ENCODE peak calls at places on chromosomes 7 and 10, in eight cellular contexts. R, G, D, I, J, M, Y and S are unnamed samples. For H3K27me3, the result is how much of the 10 kb centered on the place peaks cover.

GRCh38 chr7:157373493-157373892 is 36.7 kb downstream of the DNAJB6 start:
- DNase-seq in D (no peak), Y (no peak), I (no peak), G (no peak), R (no peak), M (no peak), J (no peak), S (no peak)

GRCh38 chr10:62199584-62199983 is 69.1 kb downstream of the RTKN2 start:
- DNase-seq in I (no peak), J (no peak), D (no peak), M (no peak), R (no peak), Y (no peak), G (no peak), S (no peak)

GRCh38 chr10:122062831-122063674 is 74.1 kb downstream of the TACC2 start:
- DNase-seq in D (peak), J (no peak), Y (peak), I (peak), G (peak), R (peak), M (peak), S (peak)

GRCh38 chr7:121083138-121083789 is 94.8 kb downstream of the CPED1 start:
- DNase-seq in M (peak), I (no peak), J (no peak), Y (no peak), G (no peak), R (no peak), D (peak), S (no peak)

GRCh38 chr7:64934478-64934877 is 31.4 kb downstream of the ZNF273 start:
- DNase-seq in Y (no peak), G (no peak), M (no peak), D (no peak), I (no peak), R (no peak), J (no peak), S (no peak)

GRCh38 chr7:69436944-69437343 is 161.3 kb upstream of the AUTS2 start:
- DNase-seq in Y (no peak), G (no peak), M (no peak), I (peak), R (no peak), J (no peak), D (no peak), S (no peak)

GRCh38 chr10:5317547-5318107 is 47.1 kb upstream of the UCN3 start:
- DNase-seq in Y (no peak), I (no peak), J (peak), R (no peak), D (peak), M (no peak), G (no peak), S (no peak)

GRCh38 chr10:130814610-130815009 is 496.9 kb downstream of the TCERG1L start:
- DNase-seq in G (no peak), I (no peak), J (no peak), M (no peak), D (no peak), R (no peak), Y (no peak), S (no peak)

GRCh38 chr7:84060760-84061261 is 133.8 kb downstream of the SEMA3A start:
- DNase-seq in M (no peak), J (no peak), Y (no peak), D (peak), G (no peak), R (no peak), I (no peak), S (no peak)

GRCh38 chr7:138958026-138958956 is 22.9 kb downstream of the KIAA1549 start:
- DNase-seq in J (no peak), Y (no peak), G (peak), I (no peak), D (peak), M (no peak), R (no peak), S (no peak)

GRCh38 chr7:30928254-30928872 is 16.7 kb downstream of the AQP1 start:
- DNase-seq in J (no peak), I (peak), G (no peak), R (no peak), M (no peak), Y (peak), D (no peak), S (no peak)

GRCh38 chr7:100486753-100487446 is 3.2 kb downstream of the NYAP1 start:
- DNase-seq in D (peak), R (no peak), M (no peak), G (no peak), I (no peak), Y (peak), J (no peak), S (no peak)

GRCh38 chr7:151416921-151417320 is 7.1 kb upstream of the WDR86 start:
- DNase-seq in J (no peak), M (no peak), I (no peak), G (no peak), D (no peak), Y (no peak), R (no peak), S (no peak)

GRCh38 chr7:33262476-33262875 is 133.1 kb downstream of the BBS9 start:
- DNase-seq in R (no peak), D (peak), G (no peak), Y (no peak), M (no peak), J (no peak), I (no peak), S (no peak)

GRCh38 chr7:115338016-115338415 is 416.1 kb downstream of the MDFIC start:
- DNase-seq in I (no peak), Y (no peak), M (no peak), R (no peak), J (no peak), G (no peak), D (no peak), S (no peak)

GRCh38 chr7:45582868-45583277 is 8.7 kb downstream of the ADCY1 start:
- DNase-seq in J (no peak), D (no peak), Y (no peak), M (no peak), I (no peak), R (no peak), G (no peak), S (no peak)

GRCh38 chr10:130336612-130337304 is 200.6 kb downstream of the GLRX3 start:
- DNase-seq in Y (peak), D (no peak), M (no peak), J (no peak), R (no peak), G (peak), I (no peak), S (no peak)

GRCh38 chr7:120991133-120991532 is 2.6 kb downstream of the CPED1 start:
- DNase-seq in D (no peak), G (no peak), R (no peak), M (no peak), J (no peak), Y (no peak), I (no peak), S (no peak)

GRCh38 chr7:4162845-4163564 is 519.1 kb upstream of the FOXK1 start:
- DNase-seq in I (no peak), Y (no peak), G (peak), D (no peak), R (peak), M (no peak), J (no peak), S (no peak)

GRCh38 chr7:4157651-4158050 is 524.4 kb upstream of the FOXK1 start:
- DNase-seq in I (no peak), M (no peak), J (no peak), Y (no peak), R (no peak), D (no peak), G (no peak), S (no peak)

GRCh38 chr7:4158406-4158805 is 523.7 kb upstream of the FOXK1 start:
- DNase-seq in Y (no peak), M (no peak), G (no peak), D (no peak), J (no peak), R (no peak), I (no peak), S (no peak)

GRCh38 chr7:4158826-4159225 is 523.3 kb upstream of the FOXK1 start:
- DNase-seq in G (no peak), Y (no peak), M (no peak), J (no peak), I (no peak), R (no peak), D (no peak), S (no peak)

GRCh38 chr7:4159761-4160554 is 522.1 kb upstream of the FOXK1 start:
- DNase-seq in G (no peak), D (no peak), M (no peak), I (no peak), R (no peak), Y (no peak), J (no peak), S (no peak)
- TF ChIP-seq CTCF in G (no peak), D (no peak), M (no peak), I (no peak), R (no peak), Y (no peak), J (no peak), S (no peak)

GRCh38 chr7:155465761-155466141 is 7.8 kb downstream of the EN2 start:
- DNase-seq in I (no peak), D (no peak), G (peak), J (no peak), Y (peak), R (no peak), M (no peak), S (no peak)
- H3K27me3 ChIP-seq in I (half or more), D (half or more), G (under half), J (half or more), Y (half or more), R (half or more), M (half or more), S (half or more)

GRCh38 chr10:89228962-89229361 is 21.8 kb upstream of the CH25H start:
- DNase-seq in M (no peak), I (no peak), G (no peak), R (no peak), Y (no peak), J (no peak), D (no peak), S (no peak)

GRCh38 chr10:89219512-89220218 is 12.5 kb upstream of the CH25H start:
- DNase-seq in R (no peak), M (no peak), J (no peak), I (no peak), G (no peak), D (no peak), Y (no peak), S (no peak)

GRCh38 chr10:89228136-89228535 is 21.0 kb upstream of the CH25H start:
- DNase-seq in R (no peak), I (no peak), D (no peak), J (no peak), M (no peak), Y (no peak), G (no peak), S (no peak)

GRCh38 chr10:89221919-89222318 is 14.8 kb upstream of the CH25H start:
- DNase-seq in Y (no peak), R (no peak), G (no peak), M (no peak), I (no peak), J (no peak), D (no peak), S (no peak)

GRCh38 chr10:89224697-89225443 is 17.8 kb upstream of the CH25H start:
- DNase-seq in J (no peak), M (no peak), Y (no peak), G (peak), R (peak), I (no peak), D (no peak), S (no peak)
- TF ChIP-seq CTCF in J (peak), M (no peak), Y (no peak), G (peak), R (peak), I (no peak), D (no peak), S (no peak)

GRCh38 chr10:97336446-97336845 is 1.9 kb upstream of the FRAT2 start:
- DNase-seq in J (no peak), I (no peak), M (no peak), R (no peak), G (no peak), Y (no peak), D (peak), S (no peak)
- H3K27me3 ChIP-seq in J (under half), I (under half), M (under half), R (under half), G (under half), Y (under half), D (under half), S (under half)